ENCODE peak calls at places on chromosomes 7 and 10, in nine cellular contexts. A is lower leg skin, E is HFF-Myc, N is neural progenitor cell, M is HCT116, C is IMR-90, Y is cardiac fibroblast, W is NB4, R is Caco-2. H is an unnamed sample.

GRCh38 chr10:104255244-104255981 is 721 bp downstream of the GSTO1 start:
- DNase-seq in W (peak), N (peak), M (no peak), R (peak), C (peak), Y (peak), E (no peak), A (peak), H (peak)

GRCh38 chr10:62116896-62117295 is 151.7 kb downstream of the RTKN2 start:
- DNase-seq in A (no peak), R (no peak), M (no peak), N (no peak), Y (no peak), C (no peak), E (no peak), W (no peak), H (no peak)

GRCh38 chr10:14598809-14599764 is 175.6 kb downstream of the FAM107B start:
- DNase-seq in E (no peak), Y (no peak), R (no peak), C (no peak), W (no peak), A (no peak), M (no peak), N (no peak), H (no peak)

GRCh38 chr7:42833411-42833810 is 78.5 kb downstream of the C7orf25 start:
- DNase-seq in R (no peak), A (no peak), C (no peak), W (no peak), N (no peak), M (no peak), Y (no peak), E (no peak), H (no peak)

GRCh38 chr10:14162626-14163344 is 167.9 kb downstream of the FRMD4A start:
- DNase-seq in M (no peak), Y (no peak), W (no peak), C (no peak), A (no peak), R (no peak), E (no peak), N (no peak), H (no peak)

GRCh38 chr7:56079450-56080185 is 13.1 kb downstream of the PHKG1 start:
- DNase-seq in C (peak), E (peak), W (no peak), M (no peak), N (no peak), A (peak), R (no peak), Y (peak), H (no peak)

GRCh38 chr10:7337431-7338171 is 73.2 kb downstream of the SFMBT2 start:
- DNase-seq in A (no peak), M (no peak), Y (no peak), N (no peak), W (peak), C (no peak), R (no peak), E (no peak), H (no peak)

GRCh38 chr7:5767066-5767465 is 14.4 kb downstream of the RNF216 start:
- DNase-seq in W (no peak), R (no peak), C (no peak), E (no peak), A (no peak), M (no peak), Y (no peak), N (no peak), H (no peak)

GRCh38 chr10:133201151-133201947 is 28.7 kb upstream of the UTF1 start:
- DNase-seq in C (no peak), N (no peak), R (no peak), A (no peak), M (no peak), E (no peak), W (no peak), Y (no peak), H (no peak)

GRCh38 chr7:80611779-80612178 is 26.7 kb upstream of the CD36 start:
- DNase-seq in A (no peak), E (no peak), R (no peak), C (peak), N (no peak), W (no peak), Y (peak), M (peak), H (no peak)

GRCh38 chr7:1103789-1104513 is 16.0 kb downstream of the GPER1 start:
- DNase-seq in R (no peak), N (no peak), M (no peak), Y (no peak), A (no peak), E (no peak), C (no peak), W (no peak), H (no peak)

GRCh38 chr10:21203473-21204107 is 306.5 kb upstream of the NEBL start:
- DNase-seq in W (no peak), E (no peak), C (no peak), R (no peak), Y (peak), A (no peak), N (no peak), M (no peak), H (no peak)

GRCh38 chr10:96465599-96465998 is 48.1 kb downstream of the TLL2 start:
- DNase-seq in Y (no peak), C (no peak), W (no peak), R (no peak), N (no peak), A (no peak), M (no peak), E (no peak), H (no peak)

GRCh38 chr7:41695661-41696322 is 7.1 kb downstream of the INHBA start:
- DNase-seq in R (no peak), A (no peak), M (no peak), Y (peak), E (no peak), W (no peak), N (no peak), C (peak), H (no peak)

GRCh38 chr7:98531717-98532116 is 85.4 kb upstream of the NPTX2 start:
- DNase-seq in M (no peak), C (no peak), Y (no peak), R (no peak), W (peak), A (no peak), E (no peak), N (no peak), H (no peak)

GRCh38 chr10:30752481-30752881 is 122.9 kb upstream of the LYZL2 start:
- DNase-seq in A (no peak), W (no peak), C (no peak), M (no peak), R (no peak), N (no peak), Y (no peak), E (no peak), H (no peak)

GRCh38 chr10:63013755-63014154 is 119.4 kb upstream of the NRBF2 start:
- DNase-seq in Y (no peak), A (no peak), W (no peak), M (no peak), R (no peak), E (no peak), C (no peak), N (no peak), H (no peak)

GRCh38 chr10:101939273-101939635 is 95.7 kb upstream of the KCNIP2 start:
- DNase-seq in R (peak), E (peak), C (peak), N (no peak), A (no peak), W (peak), M (peak), Y (peak), H (no peak)

GRCh38 chr7:101507791-101508252 is 121.3 kb downstream of the MYL10 start:
- DNase-seq in M (peak), W (peak), N (peak), E (no peak), A (no peak), R (peak), C (peak), Y (peak), H (peak)

GRCh38 chr7:79810945-79811344 is 323.7 kb upstream of the GNAI1 start:
- DNase-seq in R (no peak), C (peak), N (no peak), A (no peak), M (no peak), W (no peak), E (no peak), Y (peak), H (no peak)

GRCh38 chr7:150393325-150393724 is 14.2 kb downstream of the ZNF775 start:
- DNase-seq in A (no peak), R (no peak), N (no peak), W (no peak), C (no peak), Y (no peak), E (no peak), M (no peak), H (no peak)

GRCh38 chr7:87060288-87060537 is 759 bp upstream of the ELAPOR2 start:
- DNase-seq in C (no peak), A (no peak), N (no peak), W (no peak), R (no peak), Y (no peak), E (no peak), M (no peak), H (no peak)
- H3K4me3 ChIP-seq in C (no peak), A (no peak), N (peak), W (peak), R (no peak), Y (no peak), E (no peak), M (peak), H (no peak)

DNA sequence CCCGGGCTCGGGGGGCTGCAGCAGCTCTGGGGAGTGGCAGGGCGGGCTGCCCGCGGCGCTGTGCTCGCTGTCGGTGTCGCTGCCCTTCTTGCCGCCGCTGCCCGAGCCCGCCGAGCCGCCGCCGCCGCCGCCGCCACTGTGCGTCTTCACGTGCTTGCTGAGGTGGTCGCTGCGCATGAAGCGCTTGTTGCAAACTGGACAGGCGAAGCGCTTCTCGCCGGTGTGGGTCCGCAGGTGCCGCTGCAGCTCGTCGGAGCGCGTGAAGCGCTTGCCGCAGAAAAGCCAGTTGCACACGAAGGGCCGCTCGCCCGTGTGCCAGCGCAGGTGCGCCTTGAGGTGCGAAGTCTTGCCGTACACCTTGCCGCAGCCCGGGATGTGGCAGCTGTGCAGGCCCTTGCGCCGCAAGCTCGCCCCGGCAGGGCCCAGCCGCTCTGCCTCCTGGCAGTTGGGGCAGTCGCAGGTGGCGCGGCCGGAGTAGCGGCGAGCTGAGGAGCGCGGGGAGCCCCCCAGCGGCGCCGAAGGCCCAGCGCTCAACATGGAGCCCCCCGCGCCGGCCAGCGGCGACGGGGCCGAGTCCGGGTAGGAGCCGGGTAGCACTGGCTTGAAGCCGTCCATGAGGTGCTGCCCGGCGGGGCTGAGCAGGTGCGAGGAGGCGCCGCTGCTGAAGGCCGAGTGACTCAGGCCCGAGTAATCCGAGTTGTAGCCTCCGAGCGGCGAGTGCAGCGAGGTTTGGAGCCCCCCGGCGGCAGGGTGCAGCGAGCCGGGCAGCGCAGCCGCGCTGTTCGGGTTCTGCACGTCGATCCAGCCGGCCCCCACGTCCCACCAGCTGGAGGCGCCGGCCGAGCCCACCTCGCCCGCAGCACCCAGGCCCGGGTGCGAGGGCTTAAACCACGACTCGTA is 2.1 kb downstream of the SP8 start:
- DNase-seq in R (peak), N (peak), M (no peak), C (no peak), A (no peak), Y (no peak), E (no peak), W (no peak), H (peak)
- H3K4me3 ChIP-seq in R (peak), N (peak), M (no peak), C (no peak), A (peak), Y (no peak), E (no peak), W (no peak), H (peak)

GRCh38 chr10:128209862-128210214 is 83.6 kb upstream of the MKI67 start:
- DNase-seq in W (peak), C (no peak), E (no peak), M (no peak), A (no peak), N (no peak), Y (no peak), R (no peak), H (no peak)
- H3K4me3 ChIP-seq in W (no peak), C (peak), E (no peak), M (no peak), A (no peak), N (peak), Y (no peak), R (no peak), H (peak)

DNA sequence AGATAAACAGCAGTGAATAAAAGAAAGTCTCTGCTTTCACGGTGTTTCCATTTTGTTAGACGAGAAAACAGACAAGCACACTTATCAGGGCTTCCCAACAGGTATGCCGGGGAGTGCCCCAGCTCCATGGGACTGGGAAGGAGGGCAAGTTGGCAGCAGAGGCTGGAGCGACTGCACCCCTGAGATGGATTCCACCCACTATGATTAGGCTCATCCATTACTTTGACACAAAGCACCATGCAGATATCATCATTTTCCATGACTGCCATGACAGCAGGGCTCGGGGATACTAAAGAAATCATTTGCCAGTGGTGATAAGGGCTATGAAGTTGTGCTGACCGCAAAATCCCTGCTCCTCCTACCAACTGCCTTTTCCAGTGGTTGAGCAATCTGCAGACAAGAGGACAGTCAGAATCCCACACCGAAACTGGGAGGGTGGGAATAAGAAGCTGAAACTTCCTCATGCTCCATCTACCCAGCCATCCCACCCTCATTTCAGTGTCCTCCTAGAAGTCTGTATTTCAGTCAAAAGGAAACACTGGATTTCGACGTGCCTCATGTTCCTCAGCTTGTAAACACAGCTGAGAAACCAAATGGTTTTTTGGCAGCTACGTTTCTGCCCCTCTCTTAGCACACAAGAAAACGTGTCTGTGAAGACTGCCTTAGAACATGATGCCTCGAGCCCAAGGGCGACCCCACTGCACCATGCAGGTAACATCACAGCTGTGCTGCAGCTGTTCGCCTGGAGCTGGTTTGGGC is 15.5 kb downstream of the CREB3L2 start:
- DNase-seq in W (no peak), M (no peak), E (no peak), N (no peak), R (no peak), C (peak), A (no peak), Y (peak), H (no peak)
- H3K4me3 ChIP-seq in W (no peak), M (no peak), E (no peak), N (no peak), R (no peak), C (no peak), A (no peak), Y (no peak), H (no peak)

DNA sequence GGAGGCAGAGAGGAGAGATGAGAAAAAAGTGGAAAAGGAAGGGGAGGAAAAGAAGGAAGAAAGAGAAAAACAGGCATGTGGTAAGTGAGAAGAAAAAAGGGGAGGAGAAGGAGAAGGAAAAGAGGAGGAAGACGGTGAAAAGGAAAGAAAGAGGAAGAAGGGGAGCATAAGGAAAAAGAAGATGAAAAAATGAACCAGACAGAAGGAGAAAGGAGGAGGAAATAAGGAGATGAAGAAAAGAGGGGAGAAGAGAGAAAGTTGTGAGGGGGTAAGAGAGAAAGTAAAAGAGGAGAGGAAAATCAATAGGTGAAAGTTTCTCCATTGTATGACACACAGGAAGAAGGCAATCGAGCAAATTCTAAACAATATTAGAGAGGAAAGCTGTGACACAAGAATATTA is 663.8 kb downstream of the GRID1 start:
- DNase-seq in Y (no peak), E (no peak), W (no peak), C (no peak), A (no peak), N (no peak), M (no peak), R (no peak), H (no peak)
- H3K4me3 ChIP-seq in Y (no peak), E (no peak), W (no peak), C (no peak), A (no peak), N (no peak), M (no peak), R (no peak), H (no peak)

GRCh38 chr7:35817181-35817580 is 16.3 kb downstream of the SEPTIN7 start:
- DNase-seq in M (no peak), E (no peak), N (no peak), W (no peak), C (no peak), A (no peak), Y (no peak), R (no peak), H (no peak)

GRCh38 chr7:35818513-35818912 is 17.7 kb downstream of the SEPTIN7 start:
- DNase-seq in E (no peak), M (no peak), N (no peak), Y (no peak), A (no peak), W (no peak), R (no peak), C (no peak), H (no peak)

GRCh38 chr7:35819310-35819709 is 18.5 kb downstream of the SEPTIN7 start:
- DNase-seq in C (no peak), R (no peak), E (no peak), Y (no peak), A (no peak), N (no peak), W (no peak), M (no peak), H (no peak)

GRCh38 chr7:35817930-35818329 is 17.1 kb downstream of the SEPTIN7 start:
- DNase-seq in E (no peak), W (no peak), A (no peak), N (no peak), C (no peak), R (no peak), M (no peak), Y (no peak), H (no peak)

GRCh38 chr7:35816514-35816913 is 15.7 kb downstream of the SEPTIN7 start:
- DNase-seq in Y (no peak), N (no peak), C (no peak), A (no peak), E (no peak), M (no peak), R (no peak), W (no peak), H (no peak)
- H3K4me3 ChIP-seq in Y (no peak), N (no peak), C (no peak), A (no peak), E (no peak), M (no peak), R (no peak), W (no peak), H (no peak)

DNA sequence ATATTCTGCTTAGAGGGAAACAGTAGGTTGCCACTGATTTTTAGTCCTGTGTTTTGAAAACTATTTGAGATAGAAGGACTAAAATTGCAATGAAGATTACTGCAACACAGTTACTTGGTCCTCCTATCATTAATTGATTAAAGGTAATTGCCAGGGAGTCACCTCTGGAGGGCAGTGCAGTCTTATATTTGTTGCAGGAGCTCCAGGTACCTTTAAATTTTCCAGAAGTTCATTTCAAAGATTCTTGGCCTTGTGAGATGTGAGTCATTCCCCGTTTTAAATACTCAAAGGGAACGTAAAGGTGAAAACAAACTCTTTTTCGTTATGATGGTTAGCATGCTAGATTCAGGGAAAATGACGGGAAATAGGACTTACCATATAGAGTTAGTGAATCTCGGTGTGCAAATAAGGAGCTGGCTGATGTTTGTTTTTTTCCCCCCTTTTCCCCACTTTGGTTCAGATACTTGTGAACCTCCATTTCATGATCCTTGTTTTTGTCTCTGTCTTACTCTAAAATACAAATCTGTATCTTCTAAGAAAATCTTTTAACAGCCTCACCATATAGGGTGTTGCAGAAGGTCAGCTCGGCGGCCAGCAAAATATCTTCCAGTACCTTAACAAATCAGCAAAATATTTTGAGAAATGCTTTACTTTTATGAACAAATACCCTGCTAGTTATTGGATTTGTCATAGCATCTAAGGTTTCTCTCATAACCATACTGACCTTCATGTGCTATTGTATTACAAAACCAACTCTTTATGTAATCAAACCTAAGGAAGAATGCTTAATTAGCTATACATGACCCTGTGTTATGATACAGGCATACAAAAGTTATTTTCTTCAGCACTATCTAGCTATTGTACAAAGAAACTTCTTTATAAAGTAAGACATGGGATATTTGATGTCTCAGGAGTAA is 143.0 kb upstream of the HDAC9 start:
- DNase-seq in E (peak), R (peak), C (peak), M (peak), N (peak), A (peak), Y (peak), W (peak), H (peak)
- H3K4me3 ChIP-seq in E (no peak), R (no peak), C (no peak), M (no peak), N (no peak), A (no peak), Y (no peak), W (no peak), H (no peak)

DNA sequence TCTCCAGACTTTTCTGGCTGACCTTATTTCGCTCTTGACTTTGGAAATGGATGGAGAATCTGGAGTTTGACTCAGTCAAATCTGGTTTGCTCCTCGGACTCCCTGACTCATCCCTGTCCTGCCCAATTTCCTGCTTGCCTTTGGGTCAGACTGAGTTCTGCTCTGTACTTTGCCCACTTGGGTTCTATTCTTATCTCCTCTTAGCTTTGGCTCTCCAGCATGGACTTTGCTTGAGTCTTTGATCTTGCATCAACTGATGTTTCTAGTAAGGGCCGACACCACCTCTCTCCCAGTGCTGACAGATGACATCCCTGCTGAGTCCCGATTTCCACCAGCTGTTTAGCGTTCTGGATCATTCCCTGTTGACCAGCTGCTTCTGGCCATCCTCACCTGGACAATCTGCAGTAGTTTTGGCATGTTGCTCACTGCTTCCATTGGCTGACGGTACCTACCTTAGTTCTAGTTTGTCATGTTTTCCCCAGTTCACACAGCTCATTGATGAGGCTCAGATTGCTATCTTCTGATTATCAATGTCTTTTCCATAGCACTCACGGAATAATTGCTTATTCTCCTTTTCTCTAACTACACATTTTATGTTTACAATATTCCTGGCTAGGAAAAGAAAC is 335.4 kb downstream of the SUGCT start:
- DNase-seq in M (no peak), R (peak), Y (peak), E (peak), C (peak), N (no peak), W (no peak), A (no peak), H (no peak)
- H3K4me3 ChIP-seq in M (no peak), R (no peak), Y (peak), E (no peak), C (peak), N (no peak), W (no peak), A (no peak), H (no peak)